ENCODE peak calls at places on chromosomes 5 and 9, in eight cellular contexts. One of them, this sample, is unnamed.
A peak's percentile ranks its signal among the peaks of the same experiment; 100 is the strongest.

GRCh38 chr5:138632900-138633489 is 57.8 kb upstream of the HSPA9 start:
- DNase-seq in cardiac fibroblast: peak; percentile 92
- DNase-seq in HTR-8/SVneo: peak; percentile 48
- DNase-seq in stimulated activated CD4-positive, alpha-beta T cell treated with anti-CD3 and anti-CD28 coated beads, TNF-alpha, amount 100 ng/mL, for 4 hours: no peak
- DNase-seq in C1 segment of cervical spinal cord: peak; percentile 27
- DNase-seq in germinal center: no peak
- DNase-seq in Right ventricle myocardium inferior: no peak
- DNase-seq in stimulated activated CD8-positive, alpha-beta memory T cell treated with anti-CD3 and anti-CD28 coated beads, Interleukin-7, amount 100 ng/mL, for 24 hours: no peak
- DNase-seq in this sample: peak; percentile 72

GRCh38 chr5:172602712-172603289 is 38.3 kb upstream of the NEURL1B start:
- DNase-seq in cardiac fibroblast: no peak
- DNase-seq in HTR-8/SVneo: no peak
- DNase-seq in stimulated activated CD4-positive, alpha-beta T cell treated with anti-CD3 and anti-CD28 coated beads, TNF-alpha, amount 100 ng/mL, for 4 hours: no peak
- DNase-seq in C1 segment of cervical spinal cord: no peak
- DNase-seq in germinal center: no peak
- DNase-seq in Right ventricle myocardium inferior: no peak
- DNase-seq in stimulated activated CD8-positive, alpha-beta memory T cell treated with anti-CD3 and anti-CD28 coated beads, Interleukin-7, amount 100 ng/mL, for 24 hours: no peak
- DNase-seq in this sample: no peak

GRCh38 chr5:43608406-43608805 is 5.4 kb downstream of the NNT start:
- DNase-seq in cardiac fibroblast: peak; percentile 9
- DNase-seq in HTR-8/SVneo: no peak
- DNase-seq in stimulated activated CD4-positive, alpha-beta T cell treated with anti-CD3 and anti-CD28 coated beads, TNF-alpha, amount 100 ng/mL, for 4 hours: no peak
- DNase-seq in C1 segment of cervical spinal cord: no peak
- DNase-seq in germinal center: no peak
- DNase-seq in Right ventricle myocardium inferior: no peak
- DNase-seq in stimulated activated CD8-positive, alpha-beta memory T cell treated with anti-CD3 and anti-CD28 coated beads, Interleukin-7, amount 100 ng/mL, for 24 hours: no peak
- DNase-seq in this sample: no peak

GRCh38 chr9:15225564-15226126 is 81.4 kb downstream of the TTC39B start:
- DNase-seq in cardiac fibroblast: no peak
- DNase-seq in HTR-8/SVneo: no peak
- DNase-seq in stimulated activated CD4-positive, alpha-beta T cell treated with anti-CD3 and anti-CD28 coated beads, TNF-alpha, amount 100 ng/mL, for 4 hours: no peak
- DNase-seq in C1 segment of cervical spinal cord: no peak
- DNase-seq in germinal center: no peak
- DNase-seq in Right ventricle myocardium inferior: no peak
- DNase-seq in stimulated activated CD8-positive, alpha-beta memory T cell treated with anti-CD3 and anti-CD28 coated beads, Interleukin-7, amount 100 ng/mL, for 24 hours: no peak
- DNase-seq in this sample: no peak

GRCh38 chr9:114004221-114004716 is 73.8 kb downstream of the AMBP start:
- DNase-seq in cardiac fibroblast: no peak
- DNase-seq in HTR-8/SVneo: no peak
- DNase-seq in stimulated activated CD4-positive, alpha-beta T cell treated with anti-CD3 and anti-CD28 coated beads, TNF-alpha, amount 100 ng/mL, for 4 hours: no peak
- DNase-seq in C1 segment of cervical spinal cord: peak; percentile 78
- DNase-seq in germinal center: no peak
- DNase-seq in Right ventricle myocardium inferior: no peak
- DNase-seq in stimulated activated CD8-positive, alpha-beta memory T cell treated with anti-CD3 and anti-CD28 coated beads, Interleukin-7, amount 100 ng/mL, for 24 hours: no peak
- DNase-seq in this sample: no peak

GRCh38 chr5:446864-447263 is 3.9 kb downstream of the EXOC3 start:
- DNase-seq in cardiac fibroblast: peak; percentile 63
- DNase-seq in HTR-8/SVneo: peak; percentile 73
- DNase-seq in stimulated activated CD4-positive, alpha-beta T cell treated with anti-CD3 and anti-CD28 coated beads, TNF-alpha, amount 100 ng/mL, for 4 hours: no peak
- DNase-seq in C1 segment of cervical spinal cord: no peak
- DNase-seq in germinal center: peak; percentile 69
- DNase-seq in Right ventricle myocardium inferior: no peak
- DNase-seq in stimulated activated CD8-positive, alpha-beta memory T cell treated with anti-CD3 and anti-CD28 coated beads, Interleukin-7, amount 100 ng/mL, for 24 hours: no peak
- DNase-seq in this sample: peak; percentile 79

GRCh38 chr9:133449760-133450159 is 10.0 kb upstream of the CACFD1 start:
- DNase-seq in cardiac fibroblast: no peak
- DNase-seq in HTR-8/SVneo: no peak
- DNase-seq in stimulated activated CD4-positive, alpha-beta T cell treated with anti-CD3 and anti-CD28 coated beads, TNF-alpha, amount 100 ng/mL, for 4 hours: no peak
- DNase-seq in C1 segment of cervical spinal cord: no peak
- DNase-seq in germinal center: no peak
- DNase-seq in Right ventricle myocardium inferior: no peak
- DNase-seq in stimulated activated CD8-positive, alpha-beta memory T cell treated with anti-CD3 and anti-CD28 coated beads, Interleukin-7, amount 100 ng/mL, for 24 hours: no peak
- DNase-seq in this sample: no peak

GRCh38 chr9:84139296-84140100 is 158.9 kb downstream of the RMI1 start:
- DNase-seq in cardiac fibroblast: peak; percentile 48
- DNase-seq in HTR-8/SVneo: no peak
- DNase-seq in stimulated activated CD4-positive, alpha-beta T cell treated with anti-CD3 and anti-CD28 coated beads, TNF-alpha, amount 100 ng/mL, for 4 hours: no peak
- DNase-seq in C1 segment of cervical spinal cord: peak; percentile 50
- DNase-seq in germinal center: no peak
- DNase-seq in Right ventricle myocardium inferior: no peak
- DNase-seq in stimulated activated CD8-positive, alpha-beta memory T cell treated with anti-CD3 and anti-CD28 coated beads, Interleukin-7, amount 100 ng/mL, for 24 hours: no peak
- DNase-seq in this sample: peak; percentile 44

GRCh38 chr5:158802941-158803341 is 296.8 kb downstream of the EBF1 start:
- DNase-seq in cardiac fibroblast: peak; percentile 16
- DNase-seq in HTR-8/SVneo: no peak
- DNase-seq in stimulated activated CD4-positive, alpha-beta T cell treated with anti-CD3 and anti-CD28 coated beads, TNF-alpha, amount 100 ng/mL, for 4 hours: no peak
- DNase-seq in C1 segment of cervical spinal cord: peak; percentile 45
- DNase-seq in germinal center: no peak
- DNase-seq in Right ventricle myocardium inferior: no peak
- DNase-seq in stimulated activated CD8-positive, alpha-beta memory T cell treated with anti-CD3 and anti-CD28 coated beads, Interleukin-7, amount 100 ng/mL, for 24 hours: no peak
- DNase-seq in this sample: peak; percentile 38

GRCh38 chr5:171639966-171640365 is 145.7 kb upstream of the SMIM23 start:
- DNase-seq in cardiac fibroblast: no peak
- DNase-seq in HTR-8/SVneo: no peak
- DNase-seq in stimulated activated CD4-positive, alpha-beta T cell treated with anti-CD3 and anti-CD28 coated beads, TNF-alpha, amount 100 ng/mL, for 4 hours: no peak
- DNase-seq in C1 segment of cervical spinal cord: no peak
- DNase-seq in germinal center: no peak
- DNase-seq in Right ventricle myocardium inferior: no peak
- DNase-seq in stimulated activated CD8-positive, alpha-beta memory T cell treated with anti-CD3 and anti-CD28 coated beads, Interleukin-7, amount 100 ng/mL, for 24 hours: no peak
- DNase-seq in this sample: no peak

GRCh38 chr9:35606726-35607125 is 1.7 kb downstream of the TESK1 start:
- DNase-seq in cardiac fibroblast: no peak
- DNase-seq in HTR-8/SVneo: no peak
- DNase-seq in stimulated activated CD4-positive, alpha-beta T cell treated with anti-CD3 and anti-CD28 coated beads, TNF-alpha, amount 100 ng/mL, for 4 hours: no peak
- DNase-seq in C1 segment of cervical spinal cord: no peak
- DNase-seq in germinal center: no peak
- DNase-seq in Right ventricle myocardium inferior: no peak
- DNase-seq in stimulated activated CD8-positive, alpha-beta memory T cell treated with anti-CD3 and anti-CD28 coated beads, Interleukin-7, amount 100 ng/mL, for 24 hours: no peak
- DNase-seq in this sample: no peak

GRCh38 chr9:127710204-127710805 is 3.5 kb downstream of the CFAP157 start:
- DNase-seq in cardiac fibroblast: no peak
- DNase-seq in HTR-8/SVneo: no peak
- DNase-seq in stimulated activated CD4-positive, alpha-beta T cell treated with anti-CD3 and anti-CD28 coated beads, TNF-alpha, amount 100 ng/mL, for 4 hours: no peak
- DNase-seq in C1 segment of cervical spinal cord: no peak
- DNase-seq in germinal center: no peak
- DNase-seq in Right ventricle myocardium inferior: no peak
- DNase-seq in stimulated activated CD8-positive, alpha-beta memory T cell treated with anti-CD3 and anti-CD28 coated beads, Interleukin-7, amount 100 ng/mL, for 24 hours: no peak
- DNase-seq in this sample: no peak

GRCh38 chr5:149424371-149425315 is 45.6 kb upstream of the IL17B start:
- DNase-seq in cardiac fibroblast: no peak
- DNase-seq in HTR-8/SVneo: no peak
- DNase-seq in stimulated activated CD4-positive, alpha-beta T cell treated with anti-CD3 and anti-CD28 coated beads, TNF-alpha, amount 100 ng/mL, for 4 hours: no peak
- DNase-seq in C1 segment of cervical spinal cord: no peak
- DNase-seq in germinal center: no peak
- DNase-seq in Right ventricle myocardium inferior: no peak
- DNase-seq in stimulated activated CD8-positive, alpha-beta memory T cell treated with anti-CD3 and anti-CD28 coated beads, Interleukin-7, amount 100 ng/mL, for 24 hours: no peak
- DNase-seq in this sample: no peak

GRCh38 chr5:158811350-158811749 is 288.4 kb downstream of the EBF1 start:
- DNase-seq in cardiac fibroblast: no peak
- DNase-seq in HTR-8/SVneo: no peak
- DNase-seq in stimulated activated CD4-positive, alpha-beta T cell treated with anti-CD3 and anti-CD28 coated beads, TNF-alpha, amount 100 ng/mL, for 4 hours: no peak
- DNase-seq in C1 segment of cervical spinal cord: no peak
- DNase-seq in germinal center: no peak
- DNase-seq in Right ventricle myocardium inferior: no peak
- DNase-seq in stimulated activated CD8-positive, alpha-beta memory T cell treated with anti-CD3 and anti-CD28 coated beads, Interleukin-7, amount 100 ng/mL, for 24 hours: no peak
- DNase-seq in this sample: no peak

GRCh38 chr5:148427370-148428042 is 43.7 kb downstream of the FBXO38 start:
- DNase-seq in cardiac fibroblast: no peak
- DNase-seq in HTR-8/SVneo: no peak
- DNase-seq in stimulated activated CD4-positive, alpha-beta T cell treated with anti-CD3 and anti-CD28 coated beads, TNF-alpha, amount 100 ng/mL, for 4 hours: no peak
- DNase-seq in C1 segment of cervical spinal cord: no peak
- DNase-seq in germinal center: no peak
- DNase-seq in Right ventricle myocardium inferior: no peak
- DNase-seq in stimulated activated CD8-positive, alpha-beta memory T cell treated with anti-CD3 and anti-CD28 coated beads, Interleukin-7, amount 100 ng/mL, for 24 hours: no peak
- DNase-seq in this sample: no peak

GRCh38 chr9:114017741-114018715 is 60.1 kb downstream of the AMBP start:
- DNase-seq in cardiac fibroblast: no peak
- DNase-seq in HTR-8/SVneo: no peak
- DNase-seq in stimulated activated CD4-positive, alpha-beta T cell treated with anti-CD3 and anti-CD28 coated beads, TNF-alpha, amount 100 ng/mL, for 4 hours: no peak
- DNase-seq in C1 segment of cervical spinal cord: no peak
- DNase-seq in germinal center: no peak
- DNase-seq in Right ventricle myocardium inferior: no peak
- DNase-seq in stimulated activated CD8-positive, alpha-beta memory T cell treated with anti-CD3 and anti-CD28 coated beads, Interleukin-7, amount 100 ng/mL, for 24 hours: no peak
- DNase-seq in this sample: no peak

GRCh38 chr9:130290353-130291181 is 25.0 kb downstream of the HMCN2 start:
- DNase-seq in cardiac fibroblast: no peak
- DNase-seq in HTR-8/SVneo: no peak
- DNase-seq in stimulated activated CD4-positive, alpha-beta T cell treated with anti-CD3 and anti-CD28 coated beads, TNF-alpha, amount 100 ng/mL, for 4 hours: no peak
- DNase-seq in C1 segment of cervical spinal cord: no peak
- DNase-seq in germinal center: no peak
- DNase-seq in Right ventricle myocardium inferior: no peak
- DNase-seq in stimulated activated CD8-positive, alpha-beta memory T cell treated with anti-CD3 and anti-CD28 coated beads, Interleukin-7, amount 100 ng/mL, for 24 hours: no peak
- DNase-seq in this sample: peak; percentile 51

GRCh38 chr9:87375397-87376073 is 122.1 kb upstream of the DAPK1 start:
- DNase-seq in cardiac fibroblast: peak; percentile 34
- DNase-seq in HTR-8/SVneo: no peak
- DNase-seq in stimulated activated CD4-positive, alpha-beta T cell treated with anti-CD3 and anti-CD28 coated beads, TNF-alpha, amount 100 ng/mL, for 4 hours: no peak
- DNase-seq in C1 segment of cervical spinal cord: no peak
- DNase-seq in germinal center: no peak
- DNase-seq in Right ventricle myocardium inferior: no peak
- DNase-seq in stimulated activated CD8-positive, alpha-beta memory T cell treated with anti-CD3 and anti-CD28 coated beads, Interleukin-7, amount 100 ng/mL, for 24 hours: no peak
- DNase-seq in this sample: peak; percentile 17

GRCh38 chr9:91803143-91803940 is 146.7 kb downstream of the ROR2 start:
- DNase-seq in cardiac fibroblast: peak; percentile 37
- DNase-seq in HTR-8/SVneo: no peak
- DNase-seq in stimulated activated CD4-positive, alpha-beta T cell treated with anti-CD3 and anti-CD28 coated beads, TNF-alpha, amount 100 ng/mL, for 4 hours: no peak
- DNase-seq in C1 segment of cervical spinal cord: no peak
- DNase-seq in germinal center: no peak
- DNase-seq in Right ventricle myocardium inferior: no peak
- DNase-seq in stimulated activated CD8-positive, alpha-beta memory T cell treated with anti-CD3 and anti-CD28 coated beads, Interleukin-7, amount 100 ng/mL, for 24 hours: no peak
- DNase-seq in this sample: peak; percentile 56

GRCh38 chr5:979100-979817 is 29.3 kb upstream of the NKD2 start:
- DNase-seq in cardiac fibroblast: no peak
- DNase-seq in HTR-8/SVneo: no peak
- DNase-seq in stimulated activated CD4-positive, alpha-beta T cell treated with anti-CD3 and anti-CD28 coated beads, TNF-alpha, amount 100 ng/mL, for 4 hours: no peak
- DNase-seq in C1 segment of cervical spinal cord: no peak
- DNase-seq in germinal center: no peak
- DNase-seq in Right ventricle myocardium inferior: no peak
- DNase-seq in stimulated activated CD8-positive, alpha-beta memory T cell treated with anti-CD3 and anti-CD28 coated beads, Interleukin-7, amount 100 ng/mL, for 24 hours: no peak
- DNase-seq in this sample: no peak

GRCh38 chr9:128098936-128099931 is 28.3 kb downstream of the PTGES2 start:
- DNase-seq in cardiac fibroblast: peak; percentile 57
- DNase-seq in HTR-8/SVneo: no peak
- DNase-seq in stimulated activated CD4-positive, alpha-beta T cell treated with anti-CD3 and anti-CD28 coated beads, TNF-alpha, amount 100 ng/mL, for 4 hours: no peak
- DNase-seq in C1 segment of cervical spinal cord: no peak
- DNase-seq in germinal center: no peak
- DNase-seq in Right ventricle myocardium inferior: no peak
- DNase-seq in stimulated activated CD8-positive, alpha-beta memory T cell treated with anti-CD3 and anti-CD28 coated beads, Interleukin-7, amount 100 ng/mL, for 24 hours: no peak
- DNase-seq in this sample: peak; percentile 46

GRCh38 chr9:95721132-95721531 is 154.4 kb upstream of the ERCC6L2 start:
- DNase-seq in cardiac fibroblast: no peak
- DNase-seq in HTR-8/SVneo: no peak
- DNase-seq in stimulated activated CD4-positive, alpha-beta T cell treated with anti-CD3 and anti-CD28 coated beads, TNF-alpha, amount 100 ng/mL, for 4 hours: no peak
- DNase-seq in C1 segment of cervical spinal cord: no peak
- DNase-seq in germinal center: no peak
- DNase-seq in Right ventricle myocardium inferior: no peak
- DNase-seq in stimulated activated CD8-positive, alpha-beta memory T cell treated with anti-CD3 and anti-CD28 coated beads, Interleukin-7, amount 100 ng/mL, for 24 hours: no peak
- DNase-seq in this sample: no peak

GRCh38 chr5:178236126-178236525 is 3.5 kb upstream of the PHYKPL start:
- DNase-seq in cardiac fibroblast: no peak
- DNase-seq in HTR-8/SVneo: no peak
- DNase-seq in stimulated activated CD4-positive, alpha-beta T cell treated with anti-CD3 and anti-CD28 coated beads, TNF-alpha, amount 100 ng/mL, for 4 hours: no peak
- DNase-seq in C1 segment of cervical spinal cord: no peak
- DNase-seq in germinal center: no peak
- DNase-seq in Right ventricle myocardium inferior: no peak
- DNase-seq in stimulated activated CD8-positive, alpha-beta memory T cell treated with anti-CD3 and anti-CD28 coated beads, Interleukin-7, amount 100 ng/mL, for 24 hours: no peak
- DNase-seq in this sample: no peak

GRCh38 chr5:37871023-37871815 is 31.4 kb upstream of the GDNF start:
- DNase-seq in cardiac fibroblast: peak; percentile 59
- DNase-seq in HTR-8/SVneo: no peak
- DNase-seq in stimulated activated CD4-positive, alpha-beta T cell treated with anti-CD3 and anti-CD28 coated beads, TNF-alpha, amount 100 ng/mL, for 4 hours: no peak
- DNase-seq in C1 segment of cervical spinal cord: no peak
- DNase-seq in germinal center: no peak
- DNase-seq in Right ventricle myocardium inferior: no peak
- DNase-seq in stimulated activated CD8-positive, alpha-beta memory T cell treated with anti-CD3 and anti-CD28 coated beads, Interleukin-7, amount 100 ng/mL, for 24 hours: no peak
- DNase-seq in this sample: peak; percentile 85

GRCh38 chr9:90872835-90873294 is 71.2 kb downstream of the SYK start:
- DNase-seq in cardiac fibroblast: no peak
- DNase-seq in HTR-8/SVneo: no peak
- DNase-seq in stimulated activated CD4-positive, alpha-beta T cell treated with anti-CD3 and anti-CD28 coated beads, TNF-alpha, amount 100 ng/mL, for 4 hours: no peak
- DNase-seq in C1 segment of cervical spinal cord: no peak
- DNase-seq in germinal center: no peak
- DNase-seq in Right ventricle myocardium inferior: no peak
- DNase-seq in stimulated activated CD8-positive, alpha-beta memory T cell treated with anti-CD3 and anti-CD28 coated beads, Interleukin-7, amount 100 ng/mL, for 24 hours: no peak
- DNase-seq in this sample: no peak

GRCh38 chr9:94639996-94640376 is 668 bp upstream of the FBP1 start:
- DNase-seq in cardiac fibroblast: no peak
- DNase-seq in HTR-8/SVneo: no peak
- DNase-seq in stimulated activated CD4-positive, alpha-beta T cell treated with anti-CD3 and anti-CD28 coated beads, TNF-alpha, amount 100 ng/mL, for 4 hours: no peak
- DNase-seq in C1 segment of cervical spinal cord: no peak
- DNase-seq in germinal center: no peak
- DNase-seq in Right ventricle myocardium inferior: no peak
- DNase-seq in stimulated activated CD8-positive, alpha-beta memory T cell treated with anti-CD3 and anti-CD28 coated beads, Interleukin-7, amount 100 ng/mL, for 24 hours: no peak
- DNase-seq in this sample: no peak